ENCODE peak calls at places on chromosomes 5 and 9, in eight cellular contexts. F, V, I, P, X, H, B and D are unnamed samples.

GRCh38 chr5:151825445-151825844 is 53.7 kb downstream of the G3BP1 start:
- DNase-seq in F (no peak), V (no peak), I (peak), P (peak), X (peak), H (peak), B (peak), D (peak)

GRCh38 chr9:6938447-6938846 is 180.7 kb downstream of the KDM4C start:
- DNase-seq in F (no peak), V (no peak), I (no peak), P (no peak), X (peak), H (no peak), B (no peak), D (no peak)

GRCh38 chr5:10283927-10284635 is 23.6 kb downstream of the CMBL start:
- DNase-seq in F (peak), V (peak), I (peak), P (peak), X (no peak), H (peak), B (peak), D (peak)

GRCh38 chr5:139417214-139417613 is 13.3 kb upstream of the SPATA24 start:
- DNase-seq in F (no peak), V (no peak), I (no peak), P (no peak), X (no peak), H (peak), B (no peak), D (no peak)

GRCh38 chr5:134477462-134478245 is 47.8 kb upstream of the JADE2 start:
- DNase-seq in F (no peak), V (no peak), I (no peak), P (no peak), X (no peak), H (no peak), B (no peak), D (no peak)

GRCh38 chr9:137645211-137645610 is 26.4 kb downstream of the EHMT1 start:
- DNase-seq in F (no peak), V (no peak), I (no peak), P (peak), X (no peak), H (no peak), B (no peak), D (no peak)

GRCh38 chr9:127788337-127789011 is 2.6 kb downstream of the CDK9 start:
- DNase-seq in F (no peak), V (peak), I (no peak), P (no peak), X (no peak), H (no peak), B (no peak), D (no peak)

GRCh38 chr5:9046756-9047481 is 499.0 kb downstream of the SEMA5A start:
- DNase-seq in F (no peak), V (no peak), I (no peak), P (peak), X (peak), H (no peak), B (no peak), D (no peak)

GRCh38 chr9:132128191-132128590 is 33.7 kb upstream of the NTNG2 start:
- DNase-seq in F (no peak), V (no peak), I (no peak), P (no peak), X (no peak), H (no peak), B (no peak), D (no peak)

GRCh38 chr9:82791685-82792084 is 271.3 kb downstream of the RASEF start:
- DNase-seq in F (no peak), V (no peak), I (no peak), P (no peak), X (no peak), H (no peak), B (no peak), D (no peak)

GRCh38 chr5:119335261-119335677 is 20.6 kb upstream of the TNFAIP8 start:
- DNase-seq in F (no peak), V (no peak), I (no peak), P (no peak), X (no peak), H (no peak), B (no peak), D (no peak)

GRCh38 chr5:122316652-122317051 is 4.6 kb downstream of the SNCAIP start:
- DNase-seq in F (no peak), V (no peak), I (no peak), P (peak), X (no peak), H (peak), B (no peak), D (no peak)